ENCODE peak calls at places on chromosome 10, in nine cellular contexts. H is activated gamma-delta T cell treated with anti-CD3 and anti-CD28 coated beads, Interleukin-2, amount 50 U/mL, for 16 hours; Q is G401; R is T-cell; K is right atrium auricular region; T is A172; O is Right ventricle myocardium superior; J is stimulated activated CD4-positive, alpha-beta T cell treated with anti-CD3 and anti-CD28 coated beads, Interleukin-12 subunit alpha, Interleukin-12 subunit beta, amount 100 ng/mL, for 4 hours; B is ELF-1. W is an unnamed sample.

GRCh38 chr10:77925795-77926565 is 575 bp downstream of the DLG5 start:
- DNase-seq in H (no peak), Q (peak), R (no peak), K (no peak), T (peak), O (peak), J (peak), B (peak), W (peak)

GRCh38 chr10:31698169-31698890 is 230.3 kb downstream of the ARHGAP12 start:
- DNase-seq in H (no peak), Q (no peak), R (no peak), K (peak), T (peak), O (no peak), J (no peak), B (no peak), W (peak)

GRCh38 chr10:26799342-26799741 is 61.4 kb downstream of the ABI1 start:
- DNase-seq in H (no peak), Q (peak), R (peak), K (no peak), T (no peak), O (no peak), J (no peak), B (no peak), W (no peak)

GRCh38 chr10:101441539-101442455 is 87.8 kb downstream of the BTRC start:
- DNase-seq in H (no peak), Q (peak), R (no peak), K (no peak), T (peak), O (no peak), J (no peak), B (peak), W (no peak)

GRCh38 chr10:42790835-42791234 is 8.2 kb downstream of the BMS1 start:
- DNase-seq in H (no peak), Q (no peak), R (no peak), K (no peak), T (no peak), O (no peak), J (no peak), B (peak), W (no peak)

GRCh38 chr10:90138844-90139243 is 437.5 kb downstream of the KIF20B start:
- DNase-seq in H (no peak), Q (no peak), R (no peak), K (no peak), T (peak), O (no peak), J (no peak), B (no peak), W (no peak)

GRCh38 chr10:91022924-91023707 is 102.2 kb upstream of the ANKRD1 start:
- DNase-seq in H (no peak), Q (peak), R (no peak), K (no peak), T (no peak), O (no peak), J (no peak), B (no peak), W (peak)

GRCh38 chr10:43855667-43856210 is 207.1 kb upstream of the ZNF32 start:
- DNase-seq in H (no peak), Q (no peak), R (no peak), K (no peak), T (no peak), O (peak), J (no peak), B (no peak), W (no peak)